ENCODE peak calls at places on chromosomes 11 and 22, in ten cellular contexts. P is IMR-90, S is mammary epithelial cell, D is Karpas-422, X is DND-41, E is HCT116, K is neural progenitor cell, I is MM.1S, L is K562, Y is PC-3. N is an unnamed sample.
A peak's percentile ranks its signal among the peaks of the same experiment; 100 is the strongest.

GRCh38 chr11:108847288-108847687 is 182.4 kb downstream of the DDX10 start:
- DNase-seq in Y (no peak), D (no peak), S (no peak), P (no peak), X (no peak), I (no peak), K (no peak), E (no peak), L (no peak), N (no peak)

GRCh38 chr11:72786305-72787261 is 7.3 kb downstream of the STARD10 start:
- DNase-seq in D (no peak), L (no peak), Y (peak; percentile 81), P (no peak), X (no peak), S (no peak), I (no peak), E (no peak), K (peak; percentile 0), N (no peak)

GRCh38 chr11:36404831-36405230 is 105.2 kb downstream of the TRAF6 start:
- DNase-seq in X (no peak), L (no peak), E (no peak), Y (no peak), P (peak; percentile 28), K (no peak), I (no peak), S (no peak), D (no peak), N (peak; percentile 20)

GRCh38 chr11:96199563-96200025 is 143.4 kb downstream of the MAML2 start:
- DNase-seq in L (no peak), K (no peak), X (no peak), D (no peak), Y (peak; percentile 95), E (no peak), I (no peak), S (no peak), P (peak; percentile 80), N (peak; percentile 90)

GRCh38 chr11:130766650-130767297 is 149.5 kb downstream of the SNX19 start:
- DNase-seq in E (no peak), S (no peak), P (no peak), I (no peak), D (no peak), K (no peak), X (no peak), Y (no peak), L (no peak), N (no peak)

GRCh38 chr11:82355313-82355823 is 378.3 kb downstream of the FAM181B start:
- DNase-seq in P (no peak), I (no peak), E (no peak), D (no peak), X (no peak), S (no peak), K (no peak), L (no peak), Y (no peak), N (no peak)

GRCh38 chr22:31509041-31509440 is 12.7 kb downstream of the SFI1 start:
- DNase-seq in S (no peak), K (no peak), D (no peak), X (no peak), E (no peak), L (no peak), Y (no peak), I (no peak), P (peak; percentile 59), N (no peak)

GRCh38 chr11:44112083-44112865 is 16.8 kb downstream of the EXT2 start:
- DNase-seq in X (no peak), P (peak; percentile 76), K (no peak), I (no peak), E (no peak), L (no peak), D (no peak), Y (peak; percentile 29), S (peak; percentile 57), N (peak; percentile 70)

GRCh38 chr11:67265633-67266423 is 445 bp upstream of the GRK2 start:
- DNase-seq in S (peak; percentile 46), L (peak; percentile 91), E (no peak), I (peak; percentile 79), X (peak; percentile 73), D (peak; percentile 89), Y (peak; percentile 77), K (peak; percentile 89), P (peak; percentile 33), N (peak; percentile 30)

GRCh38 chr11:100647861-100648260 is 39.2 kb upstream of the ARHGAP42 start:
- DNase-seq in L (no peak), E (no peak), K (no peak), S (no peak), I (no peak), X (no peak), D (no peak), Y (no peak), P (no peak), N (no peak)

GRCh38 chr11:44950625-44951472 is at the start of gene TP53I11:
- DNase-seq in S (peak; percentile 21), L (peak; percentile 77), Y (peak; percentile 63), E (peak; percentile 48), K (peak; percentile 84), D (no peak), X (no peak), I (peak; percentile 52), P (peak; percentile 60), N (peak; percentile 74)

GRCh38 chr11:27427183-27427980 is 45.2 kb downstream of the LGR4 start:
- DNase-seq in I (no peak), K (no peak), Y (no peak), S (no peak), E (no peak), P (peak; percentile 34), L (no peak), X (no peak), D (no peak), N (peak; percentile 78)

GRCh38 chr11:132620423-132620822 is 911.9 kb downstream of the OPCML start:
- DNase-seq in D (no peak), P (no peak), X (no peak), I (no peak), E (no peak), K (no peak), S (no peak), L (no peak), Y (no peak), N (no peak)

GRCh38 chr11:123181075-123181474 is 14.0 kb downstream of the CLMP start:
- DNase-seq in I (no peak), Y (no peak), S (no peak), L (no peak), K (no peak), X (no peak), E (no peak), D (no peak), P (no peak), N (no peak)

GRCh38 chr11:1516273-1517067 is 29.9 kb upstream of the MOB2 start:
- DNase-seq in I (no peak), S (peak; percentile 21), X (no peak), K (no peak), D (no peak), E (no peak), P (peak; percentile 61), L (no peak), Y (peak; percentile 13), N (peak; percentile 78)

GRCh38 chr22:35567794-35568193 is 27.2 kb downstream of the RASD2 start:
- DNase-seq in I (no peak), P (no peak), D (no peak), L (no peak), E (no peak), Y (no peak), X (no peak), K (peak; percentile 52), S (no peak), N (no peak)

DNA sequence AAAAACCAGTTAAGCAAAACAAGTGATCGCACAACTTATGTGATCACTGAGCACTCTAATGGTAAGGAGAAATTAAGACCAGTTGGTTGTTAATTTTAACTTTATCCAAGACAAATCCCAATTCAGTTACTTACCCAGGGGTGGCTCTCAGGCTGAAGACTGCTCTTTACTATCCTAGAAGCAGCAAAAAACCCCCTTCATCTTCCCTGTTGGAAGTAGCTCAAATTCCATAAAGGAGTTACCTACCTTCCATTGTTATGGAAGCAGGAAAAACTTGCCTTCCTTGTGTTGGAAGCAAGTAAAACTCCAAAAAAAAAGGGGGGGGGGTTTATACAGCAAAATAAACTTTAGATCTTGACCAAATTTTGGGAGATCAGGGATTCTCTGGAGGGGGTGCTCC is 5.2 kb upstream of the MRPL16 start:
- DNase-seq in D (no peak), I (no peak), S (no peak), L (no peak), K (peak; percentile 15), E (no peak), P (no peak), Y (no peak), X (no peak), N (no peak)
- H3K4me2 ChIP-seq in D (no peak overlapping the region), I (no peak overlapping the region), S (no peak overlapping the region), L (no peak overlapping the region), K (peak overlapping the region; percentile 3), E (no peak overlapping the region), P (no peak overlapping the region), Y (no peak overlapping the region), X (no peak overlapping the region), N (no peak overlapping the region)

GRCh38 chr11:46345881-46346484 is 1.3 kb upstream of the DGKZ start:
- DNase-seq in K (no peak), Y (no peak), L (no peak), D (no peak), E (no peak), S (peak; percentile 43), P (no peak), I (no peak), X (no peak), N (no peak)
- H2AFZ ChIP-seq in K (no peak overlapping the region), Y (no peak overlapping the region), L (peak overlapping the region; percentile 9), D (no peak overlapping the region), E (no peak overlapping the region), S (peak overlapping the region; percentile 90), P (no peak overlapping the region), I (no peak overlapping the region), X (no peak overlapping the region), N (no peak overlapping the region)

DNA sequence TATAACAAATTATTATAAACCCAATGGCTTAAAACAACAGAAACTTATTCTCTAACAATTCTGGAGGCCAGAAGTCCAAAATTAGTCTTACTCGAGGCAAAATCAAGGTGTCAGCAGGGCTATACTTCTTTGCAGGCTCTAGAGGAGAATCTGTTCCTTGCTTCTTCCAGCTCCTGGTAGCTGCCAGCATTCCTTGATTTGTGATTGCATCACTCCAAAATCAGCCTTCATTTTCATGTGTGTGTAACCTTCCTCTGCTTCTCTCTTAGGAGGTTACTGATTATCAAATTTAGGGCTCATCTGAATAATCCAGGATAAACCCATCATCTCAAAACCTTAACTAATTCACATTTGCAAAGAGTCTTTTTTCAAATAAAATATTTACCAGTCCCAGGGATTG is 23.6 kb downstream of the GALNT18 start:
- DNase-seq in Y (no peak), K (no peak), S (no peak), P (no peak), L (no peak), I (no peak), X (no peak), E (no peak), D (no peak), N (no peak)
- H3K4me3 ChIP-seq in Y (no peak overlapping the region), K (no peak overlapping the region), S (no peak overlapping the region), P (no peak overlapping the region), L (no peak overlapping the region), I (no peak overlapping the region), X (no peak overlapping the region), E (no peak overlapping the region), D (no peak overlapping the region), N (no peak overlapping the region)

DNA sequence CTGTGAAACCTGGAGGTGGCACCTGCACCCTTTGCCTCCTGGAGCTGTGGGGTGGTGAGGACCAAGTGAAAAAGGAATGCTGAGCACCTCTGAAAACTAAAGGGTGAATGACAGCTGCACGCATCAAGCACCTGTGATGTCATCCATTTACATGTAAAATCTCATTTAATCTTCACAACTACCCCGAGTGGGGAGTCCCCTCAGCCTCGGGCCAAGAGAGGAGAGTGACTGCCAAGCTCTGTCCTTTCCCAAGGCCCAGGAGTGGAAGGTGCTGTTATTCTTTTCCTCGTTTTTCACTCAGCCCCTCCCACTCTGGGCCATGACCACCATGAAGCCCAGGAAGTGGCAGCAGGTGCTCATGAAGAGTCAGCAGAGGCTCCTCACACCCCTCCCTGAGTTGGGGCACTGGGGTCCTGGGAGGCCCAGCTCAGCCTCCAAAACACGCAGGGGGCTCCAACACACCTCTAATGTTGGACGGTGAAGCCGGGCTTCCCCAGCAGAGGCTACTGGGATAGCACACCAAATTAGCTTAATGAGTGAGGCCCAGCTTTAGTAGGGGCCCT is 35.7 kb downstream of the NECTIN1 start:
- DNase-seq in I (peak; percentile 26), S (peak; percentile 75), P (no peak), E (no peak), Y (no peak), D (no peak), X (peak; percentile 23), L (no peak), K (no peak), N (no peak)
- H3K4me2 ChIP-seq in I (peak overlapping the region; percentile 63), S (peak overlapping the region; percentile 28), P (no peak overlapping the region), E (peak overlapping the region; percentile 68), Y (no peak overlapping the region), D (no peak overlapping the region), X (no peak overlapping the region), L (no peak overlapping the region), K (peak overlapping the region; percentile 38), N (no peak overlapping the region)